ENCODE peak calls at places on chromosomes 12 and 14, in nine cellular contexts. H is AG04450, E is gastrocnemius medialis, Q is GM23248, C is neuronal stem cell, S is HCT116, X is neural progenitor cell, F is right cardiac atrium, P is SJCRH30. M is an unnamed sample.
A peak's percentile ranks its signal among the peaks of the same experiment; 100 is the strongest.

GRCh38 chr12:65055874-65056273 is 65.2 kb downstream of the WIF1 start:
- DNase-seq in H (no peak), F (no peak), X (peak; percentile 38), Q (no peak), P (no peak), S (no peak), E (no peak), C (no peak), M (no peak)

GRCh38 chr12:26566670-26567069 is 266.3 kb downstream of the ITPR2 start:
- DNase-seq in E (no peak), S (no peak), Q (peak; percentile 12), C (no peak), H (no peak), P (no peak), F (no peak), X (no peak), M (no peak)

GRCh38 chr14:103705158-103705523 is 10.1 kb downstream of the XRCC3 start:
- DNase-seq in E (no peak), F (peak; percentile 72), P (no peak), H (no peak), C (no peak), S (no peak), X (no peak), Q (no peak), M (no peak)

GRCh38 chr12:57401165-57401564 is 29.7 kb downstream of the R3HDM2 start:
- DNase-seq in C (no peak), Q (peak; percentile 23), S (no peak), P (no peak), F (no peak), E (no peak), X (no peak), H (no peak), M (no peak)

GRCh38 chr14:72638021-72638420 is 255.9 kb downstream of the DPF3 start:
- DNase-seq in X (no peak), H (peak; percentile 81), Q (peak; percentile 95), F (no peak), P (peak; percentile 8), C (no peak), E (peak; percentile 48), S (no peak), M (no peak)

GRCh38 chr12:41795910-41796309 is 348.8 kb downstream of the GXYLT1 start:
- DNase-seq in S (peak; percentile 4), X (peak; percentile 46), P (peak; percentile 22), Q (no peak), F (no peak), H (no peak), E (no peak), C (no peak), M (peak; percentile 18)

GRCh38 chr12:24561882-24562760 is 386.8 kb downstream of the BCAT1 start:
- DNase-seq in X (peak; percentile 84), S (no peak), Q (peak; percentile 50), C (peak; percentile 71), H (no peak), F (peak; percentile 66), E (no peak), P (peak; percentile 58), M (peak; percentile 30)

GRCh38 chr14:99156026-99156425 is 116.0 kb downstream of the BCL11B start:
- DNase-seq in F (no peak), Q (no peak), H (no peak), C (no peak), P (no peak), S (no peak), X (no peak), E (no peak), M (no peak)

GRCh38 chr12:52249511-52250047 is 16.5 kb downstream of the KRT7 start:
- DNase-seq in H (no peak), P (no peak), S (no peak), F (no peak), C (no peak), Q (no peak), E (no peak), X (no peak), M (no peak)

GRCh38 chr14:51783765-51784164 is 76.6 kb upstream of the GNG2 start:
- DNase-seq in P (no peak), S (no peak), Q (peak; percentile 84), C (no peak), F (no peak), E (no peak), X (no peak), H (no peak), M (no peak)

GRCh38 chr14:51789631-51790030 is 70.8 kb upstream of the GNG2 start:
- DNase-seq in E (no peak), C (no peak), S (peak; percentile 31), F (no peak), X (no peak), Q (peak; percentile 7), H (no peak), P (no peak), M (no peak)

GRCh38 chr14:51786227-51786626 is 74.2 kb upstream of the GNG2 start:
- DNase-seq in F (no peak), S (no peak), H (no peak), X (no peak), E (no peak), Q (no peak), C (no peak), P (no peak), M (no peak)

GRCh38 chr14:51784466-51784865 is 75.9 kb upstream of the GNG2 start:
- DNase-seq in Q (no peak), C (no peak), P (no peak), S (no peak), X (no peak), H (no peak), F (no peak), E (no peak), M (no peak)

DNA sequence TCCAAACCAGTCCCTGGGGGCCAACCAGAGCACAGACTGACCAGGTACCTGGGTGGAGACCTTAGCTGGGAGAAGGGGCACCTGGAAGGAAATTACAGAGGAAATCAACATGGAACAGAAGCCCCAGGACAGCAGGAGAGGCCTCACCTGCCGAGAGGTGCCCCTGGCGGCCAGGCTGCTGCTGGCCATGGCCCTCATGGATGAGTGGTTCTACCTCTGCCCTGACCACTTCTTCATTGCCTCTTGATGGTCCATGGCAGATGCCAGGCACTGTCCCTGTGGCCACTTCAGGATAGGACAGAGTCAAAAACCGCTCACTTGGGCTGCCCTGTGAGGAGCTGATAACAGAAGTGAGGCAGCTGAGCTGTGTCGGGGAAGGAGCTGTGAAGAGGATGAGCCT is 73.1 kb upstream of the GNG2 start:
- DNase-seq in E (no peak), C (no peak), H (no peak), P (no peak), Q (no peak), F (no peak), X (no peak), S (no peak), M (no peak)
- H3K9me3 ChIP-seq in E (no peaks in the 10 kb centered on the region), C (peaks cover 24% of the 10 kb centered on the region), H (peaks cover 16% of the 10 kb centered on the region), P (no peaks in the 10 kb centered on the region), Q (no peaks in the 10 kb centered on the region), F (peaks cover 2% of the 10 kb centered on the region), X (no peaks in the 10 kb centered on the region), S (no peaks in the 10 kb centered on the region), M (no peaks in the 10 kb centered on the region)

GRCh38 chr14:59097681-59098080 is 90.8 kb upstream of the DAAM1 start:
- DNase-seq in C (no peak), Q (peak; percentile 69), E (no peak), S (no peak), F (no peak), X (no peak), P (no peak), H (no peak), M (no peak)

GRCh38 chr14:59098377-59098776 is 90.1 kb upstream of the DAAM1 start:
- DNase-seq in E (no peak), F (no peak), X (no peak), P (no peak), C (no peak), Q (peak; percentile 93), H (peak; percentile 87), S (no peak), M (no peak)

GRCh38 chr14:59090572-59090971 is 97.9 kb upstream of the DAAM1 start:
- DNase-seq in C (no peak), X (no peak), F (no peak), P (no peak), E (no peak), Q (peak; percentile 13), H (no peak), S (no peak), M (no peak)

DNA sequence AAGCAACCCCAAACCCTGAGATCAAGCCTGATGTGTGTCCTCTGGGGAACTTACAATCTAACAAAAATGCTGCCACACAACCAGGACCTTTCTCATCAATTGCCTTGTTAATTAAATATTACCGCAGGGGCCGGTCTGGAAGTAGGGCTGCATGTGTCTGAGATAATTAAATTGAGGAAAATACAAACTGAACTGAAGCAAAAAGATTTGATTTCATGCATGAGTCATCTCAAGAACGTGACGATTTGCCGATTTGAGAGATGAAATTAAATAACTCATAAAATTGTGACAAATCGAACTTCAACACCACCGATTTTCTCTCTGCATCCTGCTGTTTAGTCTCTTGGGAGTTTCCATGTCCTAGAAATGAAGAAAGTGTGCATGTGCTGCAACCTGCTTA is 94.6 kb upstream of the DAAM1 start:
- DNase-seq in S (no peak), P (no peak), Q (peak; percentile 23), C (no peak), F (no peak), E (no peak), X (no peak), H (no peak), M (no peak)
- H3K27ac ChIP-seq in S (no peak overlapping the region), P (no peak overlapping the region), Q (no peak overlapping the region), C (no peak overlapping the region), F (no peak overlapping the region), E (no peak overlapping the region), X (no peak overlapping the region), H (no peak overlapping the region), M (no peak overlapping the region)

GRCh38 chr12:50597200-50598195 is 92.7 kb downstream of the DIP2B start:
- DNase-seq in C (no peak), S (peak; percentile 71), X (no peak), E (no peak), H (no peak), F (peak; percentile 12), P (peak; percentile 18), Q (peak; percentile 95), M (no peak)
- H3K4me3 ChIP-seq in C (no peak overlapping the region), S (no peak overlapping the region), X (no peak overlapping the region), E (no peak overlapping the region), H (no peak overlapping the region), F (no peak overlapping the region), P (no peak overlapping the region), Q (peak overlapping the region; percentile 59), M (no peak overlapping the region)

GRCh38 chr14:52348796-52349195 is 34.7 kb downstream of the PTGER2 start:
- DNase-seq in F (no peak), S (no peak), E (no peak), C (no peak), X (no peak), P (no peak), Q (peak; percentile 87), H (peak; percentile 52), M (no peak)

GRCh38 chr14:52351191-52351560 is 37.1 kb downstream of the PTGER2 start:
- DNase-seq in P (no peak), C (no peak), Q (peak; percentile 66), E (no peak), S (no peak), X (no peak), H (no peak), F (no peak), M (no peak)

GRCh38 chr14:52348279-52348678 is 34.2 kb downstream of the PTGER2 start:
- DNase-seq in H (no peak), X (no peak), Q (peak; percentile 75), C (no peak), S (no peak), P (no peak), F (no peak), E (no peak), M (no peak)

GRCh38 chr14:52350445-52350844 is 36.3 kb downstream of the PTGER2 start:
- DNase-seq in H (no peak), S (no peak), Q (no peak), X (no peak), C (no peak), E (no peak), F (no peak), P (no peak), M (no peak)

GRCh38 chr14:52349731-52350130 is 35.6 kb downstream of the PTGER2 start:
- DNase-seq in S (no peak), C (no peak), E (no peak), Q (no peak), P (no peak), X (no peak), H (no peak), F (no peak), M (no peak)
- H3K9me3 ChIP-seq in S (no peaks in the 10 kb centered on the region), C (no peaks in the 10 kb centered on the region), E (no peaks in the 10 kb centered on the region), Q (no peaks in the 10 kb centered on the region), P (peaks cover 6% of the 10 kb centered on the region), X (no peaks in the 10 kb centered on the region), H (no peaks in the 10 kb centered on the region), F (no peaks in the 10 kb centered on the region), M (no peaks in the 10 kb centered on the region)

M was measured in WERI-Rb-1.